ENCODE peak calls at places on chromosome 20, in eight cellular contexts. One of them, this sample, is unnamed.

GRCh38 chr20:41615110-41615509 is 3.1 kb downstream of the CHD6 start:
- DNase-seq in NCI-H1105 treated with DMSO at 0.1 percent for 48 hours: no peak
- DNase-seq in activated T-cell treated with anti-CD3 and anti-CD28 coated beads, Interleukin-2, amount 50 U/mL, for 4 hours: no peak
- DNase-seq in OCI-LY7: no peak
- DNase-seq in AG04450: no peak
- DNase-seq in caudate nucleus: no peak
- DNase-seq in NCI-H2171 treated with DMSO at 0.1 percent for 48 hours: no peak
- DNase-seq in fibroblast of pulmonary artery: no peak
- DNase-seq in this sample: no peak

GRCh38 chr20:50569864-50570836 is 60.0 kb downstream of the PTPN1 start:
- DNase-seq in NCI-H1105 treated with DMSO at 0.1 percent for 48 hours: no peak
- DNase-seq in activated T-cell treated with anti-CD3 and anti-CD28 coated beads, Interleukin-2, amount 50 U/mL, for 4 hours: no peak
- DNase-seq in OCI-LY7: peak
- DNase-seq in AG04450: no peak
- DNase-seq in caudate nucleus: no peak
- DNase-seq in NCI-H2171 treated with DMSO at 0.1 percent for 48 hours: no peak
- DNase-seq in fibroblast of pulmonary artery: peak
- DNase-seq in this sample: peak

GRCh38 chr20:62891111-62891510 is 29.5 kb upstream of the TCFL5 start:
- DNase-seq in NCI-H1105 treated with DMSO at 0.1 percent for 48 hours: no peak
- DNase-seq in activated T-cell treated with anti-CD3 and anti-CD28 coated beads, Interleukin-2, amount 50 U/mL, for 4 hours: no peak
- DNase-seq in OCI-LY7: no peak
- DNase-seq in AG04450: no peak
- DNase-seq in caudate nucleus: no peak
- DNase-seq in NCI-H2171 treated with DMSO at 0.1 percent for 48 hours: peak
- DNase-seq in fibroblast of pulmonary artery: peak
- DNase-seq in this sample: no peak

GRCh38 chr20:38724603-38725457 is 544 bp downstream of the SLC32A1 start:
- DNase-seq in NCI-H1105 treated with DMSO at 0.1 percent for 48 hours: peak
- DNase-seq in activated T-cell treated with anti-CD3 and anti-CD28 coated beads, Interleukin-2, amount 50 U/mL, for 4 hours: no peak
- DNase-seq in OCI-LY7: peak
- DNase-seq in AG04450: no peak
- DNase-seq in caudate nucleus: no peak
- DNase-seq in NCI-H2171 treated with DMSO at 0.1 percent for 48 hours: peak
- DNase-seq in fibroblast of pulmonary artery: no peak
- DNase-seq in this sample: no peak

GRCh38 chr20:60693513-60694133 is 558.4 kb upstream of the CDH4 start:
- DNase-seq in NCI-H1105 treated with DMSO at 0.1 percent for 48 hours: no peak
- DNase-seq in activated T-cell treated with anti-CD3 and anti-CD28 coated beads, Interleukin-2, amount 50 U/mL, for 4 hours: no peak
- DNase-seq in OCI-LY7: no peak
- DNase-seq in AG04450: no peak
- DNase-seq in caudate nucleus: no peak
- DNase-seq in NCI-H2171 treated with DMSO at 0.1 percent for 48 hours: no peak
- DNase-seq in fibroblast of pulmonary artery: no peak
- DNase-seq in this sample: no peak

GRCh38 chr20:61056136-61056535 is 195.9 kb upstream of the CDH4 start:
- DNase-seq in NCI-H1105 treated with DMSO at 0.1 percent for 48 hours: no peak
- DNase-seq in activated T-cell treated with anti-CD3 and anti-CD28 coated beads, Interleukin-2, amount 50 U/mL, for 4 hours: no peak
- DNase-seq in OCI-LY7: no peak
- DNase-seq in AG04450: no peak
- DNase-seq in caudate nucleus: no peak
- DNase-seq in NCI-H2171 treated with DMSO at 0.1 percent for 48 hours: no peak
- DNase-seq in fibroblast of pulmonary artery: no peak
- DNase-seq in this sample: no peak

GRCh38 chr20:7967199-7967844 is 27.1 kb upstream of the HAO1 start:
- DNase-seq in NCI-H1105 treated with DMSO at 0.1 percent for 48 hours: no peak
- DNase-seq in activated T-cell treated with anti-CD3 and anti-CD28 coated beads, Interleukin-2, amount 50 U/mL, for 4 hours: no peak
- DNase-seq in OCI-LY7: no peak
- DNase-seq in AG04450: no peak
- DNase-seq in caudate nucleus: no peak
- DNase-seq in NCI-H2171 treated with DMSO at 0.1 percent for 48 hours: no peak
- DNase-seq in fibroblast of pulmonary artery: peak
- DNase-seq in this sample: no peak

GRCh38 chr20:11411765-11412164 is 505.9 kb upstream of the BTBD3 start:
- DNase-seq in NCI-H1105 treated with DMSO at 0.1 percent for 48 hours: no peak
- DNase-seq in activated T-cell treated with anti-CD3 and anti-CD28 coated beads, Interleukin-2, amount 50 U/mL, for 4 hours: no peak
- DNase-seq in OCI-LY7: no peak
- DNase-seq in AG04450: no peak
- DNase-seq in caudate nucleus: no peak
- DNase-seq in NCI-H2171 treated with DMSO at 0.1 percent for 48 hours: peak
- DNase-seq in fibroblast of pulmonary artery: no peak
- DNase-seq in this sample: no peak

GRCh38 chr20:51930775-51931174 is 128.5 kb upstream of the SALL4 start:
- DNase-seq in NCI-H1105 treated with DMSO at 0.1 percent for 48 hours: no peak
- DNase-seq in activated T-cell treated with anti-CD3 and anti-CD28 coated beads, Interleukin-2, amount 50 U/mL, for 4 hours: no peak
- DNase-seq in OCI-LY7: no peak
- DNase-seq in AG04450: peak
- DNase-seq in caudate nucleus: no peak
- DNase-seq in NCI-H2171 treated with DMSO at 0.1 percent for 48 hours: peak
- DNase-seq in fibroblast of pulmonary artery: peak
- DNase-seq in this sample: no peak

GRCh38 chr20:13220857-13221297 is at the start of gene ISM1:
- DNase-seq in NCI-H1105 treated with DMSO at 0.1 percent for 48 hours: no peak
- DNase-seq in activated T-cell treated with anti-CD3 and anti-CD28 coated beads, Interleukin-2, amount 50 U/mL, for 4 hours: peak
- DNase-seq in OCI-LY7: no peak
- DNase-seq in AG04450: no peak
- DNase-seq in caudate nucleus: no peak
- DNase-seq in NCI-H2171 treated with DMSO at 0.1 percent for 48 hours: no peak
- DNase-seq in fibroblast of pulmonary artery: no peak
- DNase-seq in this sample: peak

GRCh38 chr20:10307359-10307735 is 88.7 kb downstream of the SNAP25 start:
- DNase-seq in NCI-H1105 treated with DMSO at 0.1 percent for 48 hours: no peak
- DNase-seq in activated T-cell treated with anti-CD3 and anti-CD28 coated beads, Interleukin-2, amount 50 U/mL, for 4 hours: no peak
- DNase-seq in OCI-LY7: no peak
- DNase-seq in AG04450: no peak
- DNase-seq in caudate nucleus: no peak
- DNase-seq in NCI-H2171 treated with DMSO at 0.1 percent for 48 hours: no peak
- DNase-seq in fibroblast of pulmonary artery: peak
- DNase-seq in this sample: no peak

GRCh38 chr20:33910056-33910455 is 83.7 kb upstream of the RALY start:
- DNase-seq in NCI-H1105 treated with DMSO at 0.1 percent for 48 hours: no peak
- DNase-seq in activated T-cell treated with anti-CD3 and anti-CD28 coated beads, Interleukin-2, amount 50 U/mL, for 4 hours: no peak
- DNase-seq in OCI-LY7: no peak
- DNase-seq in AG04450: no peak
- DNase-seq in caudate nucleus: no peak
- DNase-seq in NCI-H2171 treated with DMSO at 0.1 percent for 48 hours: no peak
- DNase-seq in fibroblast of pulmonary artery: peak
- DNase-seq in this sample: no peak

GRCh38 chr20:35650632-35651031 is 14.1 kb downstream of the CPNE1 start:
- DNase-seq in NCI-H1105 treated with DMSO at 0.1 percent for 48 hours: no peak
- DNase-seq in activated T-cell treated with anti-CD3 and anti-CD28 coated beads, Interleukin-2, amount 50 U/mL, for 4 hours: no peak
- DNase-seq in OCI-LY7: no peak
- DNase-seq in AG04450: no peak
- DNase-seq in caudate nucleus: no peak
- DNase-seq in NCI-H2171 treated with DMSO at 0.1 percent for 48 hours: no peak
- DNase-seq in fibroblast of pulmonary artery: no peak
- DNase-seq in this sample: no peak

GRCh38 chr20:24948939-24949679 is at the start of gene CST7:
- DNase-seq in NCI-H1105 treated with DMSO at 0.1 percent for 48 hours: no peak
- DNase-seq in activated T-cell treated with anti-CD3 and anti-CD28 coated beads, Interleukin-2, amount 50 U/mL, for 4 hours: peak
- DNase-seq in OCI-LY7: peak
- DNase-seq in AG04450: no peak
- DNase-seq in caudate nucleus: no peak
- DNase-seq in NCI-H2171 treated with DMSO at 0.1 percent for 48 hours: no peak
- DNase-seq in fibroblast of pulmonary artery: no peak
- DNase-seq in this sample: peak

GRCh38 chr20:39706089-39706721 is 744.1 kb downstream of the DHX35 start:
- DNase-seq in NCI-H1105 treated with DMSO at 0.1 percent for 48 hours: peak
- DNase-seq in activated T-cell treated with anti-CD3 and anti-CD28 coated beads, Interleukin-2, amount 50 U/mL, for 4 hours: no peak
- DNase-seq in OCI-LY7: no peak
- DNase-seq in AG04450: no peak
- DNase-seq in caudate nucleus: no peak
- DNase-seq in NCI-H2171 treated with DMSO at 0.1 percent for 48 hours: peak
- DNase-seq in fibroblast of pulmonary artery: no peak
- DNase-seq in this sample: no peak

GRCh38 chr20:44532248-44532980 is 10.5 kb upstream of the SERINC3 start:
- DNase-seq in NCI-H1105 treated with DMSO at 0.1 percent for 48 hours: peak
- DNase-seq in activated T-cell treated with anti-CD3 and anti-CD28 coated beads, Interleukin-2, amount 50 U/mL, for 4 hours: no peak
- DNase-seq in OCI-LY7: no peak
- DNase-seq in AG04450: no peak
- DNase-seq in caudate nucleus: no peak
- DNase-seq in NCI-H2171 treated with DMSO at 0.1 percent for 48 hours: no peak
- DNase-seq in fibroblast of pulmonary artery: no peak
- DNase-seq in this sample: no peak

GRCh38 chr20:43767686-43768474 is 41.1 kb upstream of the GTSF1L start:
- DNase-seq in NCI-H1105 treated with DMSO at 0.1 percent for 48 hours: no peak
- DNase-seq in activated T-cell treated with anti-CD3 and anti-CD28 coated beads, Interleukin-2, amount 50 U/mL, for 4 hours: no peak
- DNase-seq in OCI-LY7: no peak
- DNase-seq in AG04450: no peak
- DNase-seq in caudate nucleus: no peak
- DNase-seq in NCI-H2171 treated with DMSO at 0.1 percent for 48 hours: peak
- DNase-seq in fibroblast of pulmonary artery: peak
- DNase-seq in this sample: no peak

GRCh38 chr20:34709836-34710567 is 5.9 kb downstream of the TP53INP2 start:
- DNase-seq in NCI-H1105 treated with DMSO at 0.1 percent for 48 hours: peak
- DNase-seq in activated T-cell treated with anti-CD3 and anti-CD28 coated beads, Interleukin-2, amount 50 U/mL, for 4 hours: peak
- DNase-seq in OCI-LY7: no peak
- DNase-seq in AG04450: no peak
- DNase-seq in caudate nucleus: peak
- DNase-seq in NCI-H2171 treated with DMSO at 0.1 percent for 48 hours: no peak
- DNase-seq in fibroblast of pulmonary artery: no peak
- DNase-seq in this sample: peak

GRCh38 chr20:23970049-23970448 is 18.5 kb downstream of the GGTLC1 start:
- DNase-seq in NCI-H1105 treated with DMSO at 0.1 percent for 48 hours: peak
- DNase-seq in activated T-cell treated with anti-CD3 and anti-CD28 coated beads, Interleukin-2, amount 50 U/mL, for 4 hours: no peak
- DNase-seq in OCI-LY7: no peak
- DNase-seq in AG04450: no peak
- DNase-seq in caudate nucleus: no peak
- DNase-seq in NCI-H2171 treated with DMSO at 0.1 percent for 48 hours: peak
- DNase-seq in fibroblast of pulmonary artery: no peak
- DNase-seq in this sample: no peak

GRCh38 chr20:16437387-16437990 is 135.8 kb downstream of the KIF16B start:
- DNase-seq in NCI-H1105 treated with DMSO at 0.1 percent for 48 hours: no peak
- DNase-seq in activated T-cell treated with anti-CD3 and anti-CD28 coated beads, Interleukin-2, amount 50 U/mL, for 4 hours: no peak
- DNase-seq in OCI-LY7: no peak
- DNase-seq in AG04450: no peak
- DNase-seq in caudate nucleus: no peak
- DNase-seq in NCI-H2171 treated with DMSO at 0.1 percent for 48 hours: no peak
- DNase-seq in fibroblast of pulmonary artery: no peak
- DNase-seq in this sample: no peak

GRCh38 chr20:33445881-33446615 is 2.5 kb upstream of the SNTA1 start:
- DNase-seq in NCI-H1105 treated with DMSO at 0.1 percent for 48 hours: no peak
- DNase-seq in activated T-cell treated with anti-CD3 and anti-CD28 coated beads, Interleukin-2, amount 50 U/mL, for 4 hours: no peak
- DNase-seq in OCI-LY7: peak
- DNase-seq in AG04450: no peak
- DNase-seq in caudate nucleus: no peak
- DNase-seq in NCI-H2171 treated with DMSO at 0.1 percent for 48 hours: peak
- DNase-seq in fibroblast of pulmonary artery: no peak
- DNase-seq in this sample: no peak

GRCh38 chr20:59047938-59048680 is 5.5 kb upstream of the PRELID3B start:
- DNase-seq in NCI-H1105 treated with DMSO at 0.1 percent for 48 hours: no peak
- DNase-seq in activated T-cell treated with anti-CD3 and anti-CD28 coated beads, Interleukin-2, amount 50 U/mL, for 4 hours: no peak
- DNase-seq in OCI-LY7: no peak
- DNase-seq in AG04450: no peak
- DNase-seq in caudate nucleus: no peak
- DNase-seq in NCI-H2171 treated with DMSO at 0.1 percent for 48 hours: no peak
- DNase-seq in fibroblast of pulmonary artery: no peak
- DNase-seq in this sample: peak

GRCh38 chr20:20549699-20550098 is 162.7 kb downstream of the RALGAPA2 start:
- DNase-seq in NCI-H1105 treated with DMSO at 0.1 percent for 48 hours: peak
- DNase-seq in activated T-cell treated with anti-CD3 and anti-CD28 coated beads, Interleukin-2, amount 50 U/mL, for 4 hours: no peak
- DNase-seq in OCI-LY7: no peak
- DNase-seq in AG04450: peak
- DNase-seq in caudate nucleus: no peak
- DNase-seq in NCI-H2171 treated with DMSO at 0.1 percent for 48 hours: no peak
- DNase-seq in fibroblast of pulmonary artery: peak
- DNase-seq in this sample: no peak

GRCh38 chr20:31833130-31833930 is 12.1 kb downstream of the FOXS1 start:
- DNase-seq in NCI-H1105 treated with DMSO at 0.1 percent for 48 hours: peak
- DNase-seq in activated T-cell treated with anti-CD3 and anti-CD28 coated beads, Interleukin-2, amount 50 U/mL, for 4 hours: peak
- DNase-seq in OCI-LY7: peak
- DNase-seq in AG04450: no peak
- DNase-seq in caudate nucleus: no peak
- DNase-seq in NCI-H2171 treated with DMSO at 0.1 percent for 48 hours: peak
- DNase-seq in fibroblast of pulmonary artery: peak
- DNase-seq in this sample: peak

GRCh38 chr20:64049060-64049886 is at the start of gene SOX18:
- DNase-seq in NCI-H1105 treated with DMSO at 0.1 percent for 48 hours: no peak
- DNase-seq in activated T-cell treated with anti-CD3 and anti-CD28 coated beads, Interleukin-2, amount 50 U/mL, for 4 hours: no peak
- DNase-seq in OCI-LY7: no peak
- DNase-seq in AG04450: no peak
- DNase-seq in caudate nucleus: no peak
- DNase-seq in NCI-H2171 treated with DMSO at 0.1 percent for 48 hours: peak
- DNase-seq in fibroblast of pulmonary artery: peak
- DNase-seq in this sample: peak

GRCh38 chr20:61300293-61300692 is 48.2 kb downstream of the CDH4 start:
- DNase-seq in NCI-H1105 treated with DMSO at 0.1 percent for 48 hours: no peak
- DNase-seq in activated T-cell treated with anti-CD3 and anti-CD28 coated beads, Interleukin-2, amount 50 U/mL, for 4 hours: no peak
- DNase-seq in OCI-LY7: no peak
- DNase-seq in AG04450: no peak
- DNase-seq in caudate nucleus: no peak
- DNase-seq in NCI-H2171 treated with DMSO at 0.1 percent for 48 hours: no peak
- DNase-seq in fibroblast of pulmonary artery: no peak
- DNase-seq in this sample: no peak

GRCh38 chr20:44208770-44209169 is 1.8 kb downstream of the OSER1 start:
- DNase-seq in NCI-H1105 treated with DMSO at 0.1 percent for 48 hours: no peak
- DNase-seq in activated T-cell treated with anti-CD3 and anti-CD28 coated beads, Interleukin-2, amount 50 U/mL, for 4 hours: no peak
- DNase-seq in OCI-LY7: no peak
- DNase-seq in AG04450: no peak
- DNase-seq in caudate nucleus: no peak
- DNase-seq in NCI-H2171 treated with DMSO at 0.1 percent for 48 hours: no peak
- DNase-seq in fibroblast of pulmonary artery: no peak
- DNase-seq in this sample: no peak

GRCh38 chr20:37223053-37223452 is 38.6 kb downstream of the GHRH start:
- DNase-seq in NCI-H1105 treated with DMSO at 0.1 percent for 48 hours: no peak
- DNase-seq in activated T-cell treated with anti-CD3 and anti-CD28 coated beads, Interleukin-2, amount 50 U/mL, for 4 hours: no peak
- DNase-seq in OCI-LY7: peak
- DNase-seq in AG04450: peak
- DNase-seq in caudate nucleus: no peak
- DNase-seq in NCI-H2171 treated with DMSO at 0.1 percent for 48 hours: no peak
- DNase-seq in fibroblast of pulmonary artery: peak
- DNase-seq in this sample: no peak

GRCh38 chr20:5991623-5992441 is 41.4 kb downstream of the MCM8 start:
- DNase-seq in NCI-H1105 treated with DMSO at 0.1 percent for 48 hours: no peak
- DNase-seq in activated T-cell treated with anti-CD3 and anti-CD28 coated beads, Interleukin-2, amount 50 U/mL, for 4 hours: no peak
- DNase-seq in OCI-LY7: no peak
- DNase-seq in AG04450: no peak
- DNase-seq in caudate nucleus: no peak
- DNase-seq in NCI-H2171 treated with DMSO at 0.1 percent for 48 hours: no peak
- DNase-seq in fibroblast of pulmonary artery: peak
- DNase-seq in this sample: no peak

GRCh38 chr20:48797850-48798747 is 29.7 kb downstream of the PREX1 start:
- DNase-seq in NCI-H1105 treated with DMSO at 0.1 percent for 48 hours: no peak
- DNase-seq in activated T-cell treated with anti-CD3 and anti-CD28 coated beads, Interleukin-2, amount 50 U/mL, for 4 hours: no peak
- DNase-seq in OCI-LY7: no peak
- DNase-seq in AG04450: no peak
- DNase-seq in caudate nucleus: no peak
- DNase-seq in NCI-H2171 treated with DMSO at 0.1 percent for 48 hours: no peak
- DNase-seq in fibroblast of pulmonary artery: no peak
- DNase-seq in this sample: no peak

GRCh38 chr20:10513931-10514575 is 78.9 kb downstream of the SLX4IP start:
- DNase-seq in NCI-H1105 treated with DMSO at 0.1 percent for 48 hours: no peak
- DNase-seq in activated T-cell treated with anti-CD3 and anti-CD28 coated beads, Interleukin-2, amount 50 U/mL, for 4 hours: no peak
- DNase-seq in OCI-LY7: no peak
- DNase-seq in AG04450: no peak
- DNase-seq in caudate nucleus: no peak
- DNase-seq in NCI-H2171 treated with DMSO at 0.1 percent for 48 hours: no peak
- DNase-seq in fibroblast of pulmonary artery: peak
- DNase-seq in this sample: no peak

GRCh38 chr20:17625246-17626051 is 55.6 kb downstream of the DSTN start:
- DNase-seq in NCI-H1105 treated with DMSO at 0.1 percent for 48 hours: no peak
- DNase-seq in activated T-cell treated with anti-CD3 and anti-CD28 coated beads, Interleukin-2, amount 50 U/mL, for 4 hours: no peak
- DNase-seq in OCI-LY7: no peak
- DNase-seq in AG04450: no peak
- DNase-seq in caudate nucleus: no peak
- DNase-seq in NCI-H2171 treated with DMSO at 0.1 percent for 48 hours: no peak
- DNase-seq in fibroblast of pulmonary artery: no peak
- DNase-seq in this sample: no peak

GRCh38 chr20:50248104-50248631 is 57.5 kb downstream of the CEBPB start:
- DNase-seq in NCI-H1105 treated with DMSO at 0.1 percent for 48 hours: no peak
- DNase-seq in activated T-cell treated with anti-CD3 and anti-CD28 coated beads, Interleukin-2, amount 50 U/mL, for 4 hours: no peak
- DNase-seq in OCI-LY7: no peak
- DNase-seq in AG04450: no peak
- DNase-seq in caudate nucleus: no peak
- DNase-seq in NCI-H2171 treated with DMSO at 0.1 percent for 48 hours: no peak
- DNase-seq in fibroblast of pulmonary artery: peak
- DNase-seq in this sample: no peak

GRCh38 chr20:45952861-45953260 is 18.4 kb downstream of the PCIF1 start:
- DNase-seq in NCI-H1105 treated with DMSO at 0.1 percent for 48 hours: no peak
- DNase-seq in activated T-cell treated with anti-CD3 and anti-CD28 coated beads, Interleukin-2, amount 50 U/mL, for 4 hours: no peak
- DNase-seq in OCI-LY7: no peak
- DNase-seq in AG04450: no peak
- DNase-seq in caudate nucleus: no peak
- DNase-seq in NCI-H2171 treated with DMSO at 0.1 percent for 48 hours: no peak
- DNase-seq in fibroblast of pulmonary artery: no peak
- DNase-seq in this sample: no peak

This sample was measured in stimulated activated naive CD4-positive, alpha-beta T cell treated with Interleukin-2 at 50 U/mL for 16 hours.